ENCODE peak calls at places on chromosome 13, in seven cellular contexts. S is mucosa of descending colon; A is T-helper 2 cell; H is activated CD4-positive, alpha-beta memory T cell treated with anti-CD3 and anti-CD28 coated beads, Interleukin-2, amount 10 ng/mL, durations not matched to agents 7 days and 5 days; P is activated effector memory CD4-positive, alpha-beta T cell treated with anti-CD3 and anti-CD28 coated beads, Interleukin-2, amount 50 U/mL, for 16 hours; T is GM23338; B is NCI-H1436. I is an unnamed sample.

GRCh38 chr13:25988655-25989054 is 63.2 kb downstream of the SHISA2 start:
- DNase-seq in S (no peak), A (no peak), H (no peak), P (no peak), T (no peak), B (no peak), I (no peak)

GRCh38 chr13:98509271-98510155 is 67.4 kb downstream of the STK24 start:
- DNase-seq in S (peak), A (peak), H (peak), P (peak), T (no peak), B (no peak), I (no peak)

GRCh38 chr13:112747256-112747655 is 57.4 kb downstream of the ATP11A start:
- DNase-seq in S (no peak), A (no peak), H (no peak), P (peak), T (no peak), B (no peak), I (no peak)

GRCh38 chr13:33307820-33308219 is 22.3 kb upstream of the STARD13 start:
- DNase-seq in S (no peak), A (no peak), H (no peak), P (no peak), T (no peak), B (no peak), I (no peak)

GRCh38 chr13:28485097-28485496 is 9.8 kb downstream of the FLT1 start:
- DNase-seq in S (no peak), A (no peak), H (no peak), P (no peak), T (no peak), B (no peak), I (no peak)

GRCh38 chr13:109945206-109945960 is 159.0 kb upstream of the IRS2 start:
- DNase-seq in S (no peak), A (no peak), H (no peak), P (no peak), T (no peak), B (no peak), I (no peak)

GRCh38 chr13:74118328-74118727 is 15.9 kb downstream of the KLF12 start:
- DNase-seq in S (no peak), A (no peak), H (no peak), P (no peak), T (no peak), B (no peak), I (no peak)

GRCh38 chr13:29540334-29540733 is 55.2 kb downstream of the SLC7A1 start:
- DNase-seq in S (no peak), A (no peak), H (no peak), P (no peak), T (peak), B (no peak), I (no peak)

GRCh38 chr13:114022309-114022669 is 48.4 kb upstream of the C13orf46 start:
- DNase-seq in S (no peak), A (no peak), H (no peak), P (no peak), T (no peak), B (no peak), I (no peak)

GRCh38 chr13:39516140-39516539 is 86.9 kb downstream of the LHFPL6 start:
- DNase-seq in S (no peak), A (no peak), H (no peak), P (no peak), T (no peak), B (no peak), I (no peak)

GRCh38 chr13:46179576-46180368 is 2.2 kb downstream of the LCP1 start:
- DNase-seq in S (peak), A (peak), H (peak), P (peak), T (no peak), B (no peak), I (no peak)

GRCh38 chr13:93249259-93249917 is 22.8 kb downstream of the GPC6 start:
- DNase-seq in S (no peak), A (no peak), H (no peak), P (no peak), T (no peak), B (no peak), I (no peak)

GRCh38 chr13:39350461-39350881 is 252.5 kb downstream of the LHFPL6 start:
- DNase-seq in S (no peak), A (no peak), H (no peak), P (no peak), T (peak), B (no peak), I (no peak)

GRCh38 chr13:33281951-33282595 is 3.5 kb downstream of the STARD13 start:
- DNase-seq in S (no peak), A (no peak), H (no peak), P (no peak), T (no peak), B (no peak), I (no peak)

GRCh38 chr13:47148543-47148942 is 251.7 kb upstream of the HTR2A start:
- DNase-seq in S (no peak), A (peak), H (no peak), P (no peak), T (no peak), B (no peak), I (no peak)

GRCh38 chr13:26497991-26498423 is 59.5 kb upstream of the WASF3 start:
- DNase-seq in S (no peak), A (no peak), H (no peak), P (no peak), T (no peak), B (no peak), I (no peak)

GRCh38 chr13:44334751-44335150 is 38.9 kb upstream of the SERP2 start:
- DNase-seq in S (no peak), A (no peak), H (no peak), P (no peak), T (no peak), B (no peak), I (no peak)

GRCh38 chr13:73039201-73040108 is 19.4 kb upstream of the KLF5 start:
- DNase-seq in S (no peak), A (no peak), H (no peak), P (no peak), T (peak), B (no peak), I (no peak)

GRCh38 chr13:95535243-95535642 is 17.3 kb upstream of the CLDN10 start:
- DNase-seq in S (no peak), A (no peak), H (no peak), P (no peak), T (no peak), B (no peak), I (no peak)

GRCh38 chr13:37954191-37954590 is 84.6 kb upstream of the TRPC4 start:
- DNase-seq in S (no peak), A (no peak), H (no peak), P (no peak), T (no peak), B (no peak), I (no peak)

GRCh38 chr13:27006519-27007161 is 165.0 kb downstream of the USP12 start:
- DNase-seq in S (peak), A (peak), H (peak), P (no peak), T (peak), B (no peak), I (no peak)

GRCh38 chr13:67231481-67231940 is 1.4 kb upstream of the PCDH9 start:
- DNase-seq in S (no peak), A (no peak), H (no peak), P (no peak), T (no peak), B (no peak), I (no peak)

I was measured in mesenteric fat pad.